ENCODE peak calls at places on chromosomes 16 and 17, in four cellular contexts. B is body of pancreas; Q is uterus; J is CD4-positive, CD25-positive, alpha-beta regulatory T cell. Z is an unnamed sample. For H3K36me3, the result is how much of the 10 kb centered on the place peaks cover.

GRCh38 chr17:64781394-64781793 is 119.3 kb upstream of the SMURF2 start:
- DNase-seq in B (peak), Q (peak), J (no peak), Z (no peak)

GRCh38 chr17:17787568-17787967 is 49.2 kb downstream of the SREBF1 start:
- DNase-seq in B (no peak), Q (no peak), J (no peak), Z (no peak)

GRCh38 chr17:48586355-48586924 is 3.6 kb downstream of the HOXB3 start:
- DNase-seq in B (no peak), Q (no peak), J (no peak), Z (no peak)

GRCh38 chr17:51721711-51722110 is 436.8 kb downstream of the CA10 start:
- DNase-seq in B (no peak), Q (no peak), J (no peak), Z (no peak)

GRCh38 chr17:15660077-15660476 is 24.0 kb downstream of the TRIM16 start:
- DNase-seq in B (no peak), Q (no peak), J (no peak), Z (no peak)

GRCh38 chr17:50361561-50362480 is 11.2 kb downstream of the MRPL27 start:
- DNase-seq in B (peak), Q (no peak), J (peak), Z (no peak)

GRCh38 chr16:84065536-84066132 is 23.0 kb upstream of the SLC38A8 start:
- DNase-seq in B (peak), Q (no peak), J (no peak), Z (no peak)

GRCh38 chr17:2140683-2141082 is 85.8 kb downstream of the HIC1 start:
- DNase-seq in B (no peak), Q (no peak), J (no peak), Z (no peak)

GRCh38 chr17:77496831-77497577 is 356.2 kb downstream of the SEC14L1 start:
- DNase-seq in B (no peak), Q (peak), J (no peak), Z (no peak)

GRCh38 chr17:75763613-75764416 is 1.2 kb downstream of the GALK1 start:
- DNase-seq in B (no peak), Q (no peak), J (no peak), Z (no peak)

GRCh38 chr17:43568506-43569082 is 22.5 kb upstream of the ETV4 start:
- DNase-seq in B (no peak), Q (no peak), J (no peak), Z (no peak)

GRCh38 chr17:72631568-72631967 is 460.9 kb downstream of the SLC39A11 start:
- DNase-seq in B (no peak), Q (no peak), J (no peak), Z (no peak)

GRCh38 chr16:70572926-70573270 is 49.3 kb downstream of the SF3B3 start:
- DNase-seq in B (no peak), Q (no peak), J (no peak), Z (no peak)
- H3K36me3 ChIP-seq in B (under half), Q (under half), J (half or more), Z (under half)

GRCh38 chr16:81808933-81809480 is 29.9 kb downstream of the PLCG2 start:
- DNase-seq in B (no peak), Q (no peak), J (no peak), Z (no peak)
- H3K4me3 ChIP-seq in B (no peak), Q (no peak), J (no peak), Z (no peak)

GRCh38 chr17:42106009-42106408 is 6.5 kb downstream of the DHX58 start:
- DNase-seq in B (no peak), Q (no peak), J (no peak), Z (no peak)
- H3K36me3 ChIP-seq in B (under half), Q (under half), J (under half), Z (under half)

GRCh38 chr17:79812969-79813825 is 16.3 kb upstream of the CBX8 start:
- DNase-seq in B (no peak), Q (no peak), J (no peak), Z (no peak)
- H3K4me3 ChIP-seq in B (no peak), Q (no peak), J (no peak), Z (peak)